ENCODE peak calls at places on chromosomes 16 and 17, in six cellular contexts. W is M059J, K is T-helper 1 cell, X is NCI-H460, N is posterior vena cava, Q is AG04450. M is an unnamed sample.

GRCh38 chr17:27326051-27326450 is 32.1 kb downstream of the WSB1 start:
- DNase-seq in K (no peak), Q (no peak), W (no peak), X (no peak), N (no peak), M (no peak)

GRCh38 chr17:11144358-11145233 is 96.4 kb upstream of the SHISA6 start:
- DNase-seq in N (no peak), W (peak), X (peak), K (no peak), Q (no peak), M (peak)

GRCh38 chr17:17500999-17501605 is 4.9 kb upstream of the RASD1 start:
- DNase-seq in W (peak), N (no peak), Q (no peak), K (no peak), X (no peak), M (no peak)

GRCh38 chr16:2795714-2796143 is 2.5 kb upstream of the PRSS41 start:
- DNase-seq in X (no peak), Q (no peak), W (peak), K (no peak), N (peak), M (no peak)

GRCh38 chr17:72118588-72119279 is 2.1 kb upstream of the SOX9 start:
- DNase-seq in N (no peak), K (peak), Q (peak), X (peak), W (peak), M (peak)

GRCh38 chr17:48641541-48642058 is 15.4 kb upstream of the HOXB9 start:
- DNase-seq in Q (no peak), W (no peak), X (no peak), N (no peak), K (no peak), M (no peak)

GRCh38 chr17:39739885-39740356 is 2.2 kb downstream of the GRB7 start:
- DNase-seq in N (no peak), Q (no peak), K (no peak), W (no peak), X (no peak), M (no peak)

GRCh38 chr17:16935786-16936185 is 36.1 kb downstream of the TNFRSF13B start:
- DNase-seq in X (no peak), N (peak), K (no peak), Q (no peak), W (no peak), M (no peak)

GRCh38 chr17:49739662-49740271 is 24.2 kb downstream of the FAM117A start:
- DNase-seq in W (peak), N (peak), Q (no peak), K (peak), X (no peak), M (peak)

GRCh38 chr16:1941162-1941923 is 1.7 kb downstream of the MSRB1 start:
- DNase-seq in X (no peak), Q (no peak), N (no peak), K (no peak), W (no peak), M (no peak)

GRCh38 chr16:87317766-87318121 is 552 bp upstream of the C16orf95 start:
- DNase-seq in X (peak), Q (peak), K (peak), N (peak), W (peak), M (peak)

GRCh38 chr16:74325331-74325730 is 28.7 kb downstream of the PSMD7 start:
- DNase-seq in Q (no peak), N (no peak), X (no peak), K (no peak), W (no peak), M (no peak)

GRCh38 chr16:80971814-80972213 is 34.9 kb downstream of the CMC2 start:
- DNase-seq in Q (no peak), N (no peak), K (no peak), W (no peak), X (no peak), M (no peak)

GRCh38 chr16:81866820-81867440 is 87.8 kb downstream of the PLCG2 start:
- DNase-seq in N (peak), W (peak), X (no peak), K (no peak), Q (no peak), M (peak)

GRCh38 chr16:81004646-81005353 is 1.9 kb downstream of the CMC2 start:
- DNase-seq in Q (peak), X (peak), K (peak), W (peak), N (no peak), M (no peak)

GRCh38 chr17:57946798-57947358 is 8.3 kb downstream of the CUEDC1 start:
- DNase-seq in X (no peak), Q (peak), K (peak), W (peak), N (peak), M (peak)

GRCh38 chr17:80116276-80116922 is 15.0 kb downstream of the GAA start:
- DNase-seq in N (no peak), W (no peak), K (no peak), X (no peak), Q (peak), M (no peak)

GRCh38 chr17:40818733-40819527 is 3.5 kb downstream of the KRT10 start:
- DNase-seq in W (peak), K (peak), Q (peak), X (peak), N (peak), M (peak)

GRCh38 chr17:4582691-4583090 is 1.6 kb upstream of the SMTNL2 start:
- DNase-seq in W (no peak), N (no peak), X (no peak), Q (no peak), K (no peak), M (no peak)

GRCh38 chr17:41002814-41003213 is 3.1 kb upstream of the KRTAP3-2 start:
- DNase-seq in N (no peak), X (no peak), K (no peak), W (no peak), Q (no peak), M (no peak)

GRCh38 chr17:40475234-40476210 is 25.9 kb downstream of the TNS4 start:
- DNase-seq in X (no peak), N (no peak), Q (no peak), K (no peak), W (no peak), M (no peak)

GRCh38 chr17:47945080-47945479 is 3.7 kb downstream of the PNPO start:
- DNase-seq in N (no peak), K (peak), X (no peak), Q (no peak), W (no peak), M (no peak)

GRCh38 chr16:8476824-8477223 is 113.5 kb downstream of the TMEM114 start:
- DNase-seq in Q (no peak), K (no peak), N (no peak), W (no peak), X (no peak), M (no peak)

GRCh38 chr17:81644496-81644895 is 7.5 kb downstream of the TSPAN10 start:
- DNase-seq in W (no peak), K (no peak), X (no peak), N (no peak), Q (no peak), M (no peak)

GRCh38 chr17:68613739-68614298 is 12.7 kb upstream of the FAM20A start:
- DNase-seq in W (peak), X (peak), K (peak), N (no peak), Q (no peak), M (peak)